ENCODE peak calls at places on chromosomes 3 and 15, in nine cellular contexts. One of them, this sample, is unnamed.

GRCh38 chr15:90838066-90838465 is 30.3 kb upstream of the FURIN start:
- DNase-seq in A549: no peak
- DNase-seq in T-helper 1 cell: peak
- DNase-seq in HTR-8/SVneo: no peak
- DNase-seq in K562: no peak
- DNase-seq in H54: no peak
- DNase-seq in non-pigmented ciliary epithelial cell: no peak
- DNase-seq in Ammon's horn: no peak
- DNase-seq in H4: no peak
- DNase-seq in this sample: no peak

GRCh38 chr3:170614214-170614966 is 28.5 kb upstream of the SLC7A14 start:
- DNase-seq in HTR-8/SVneo: peak
- DNase-seq in Ammon's horn: no peak
- DNase-seq in A549: peak
- DNase-seq in T-helper 1 cell: no peak
- DNase-seq in H54: peak
- DNase-seq in H4: peak
- DNase-seq in non-pigmented ciliary epithelial cell: peak
- DNase-seq in K562: no peak
- DNase-seq in this sample: peak

GRCh38 chr15:92023971-92024370 is 170.5 kb downstream of the SLCO3A1 start:
- DNase-seq in HTR-8/SVneo: no peak
- DNase-seq in Ammon's horn: no peak
- DNase-seq in A549: no peak
- DNase-seq in H4: no peak
- DNase-seq in T-helper 1 cell: no peak
- DNase-seq in non-pigmented ciliary epithelial cell: no peak
- DNase-seq in K562: no peak
- DNase-seq in H54: no peak
- DNase-seq in this sample: no peak

GRCh38 chr3:32018723-32019564 is 37.4 kb downstream of the ZNF860 start:
- DNase-seq in T-helper 1 cell: no peak
- DNase-seq in H54: peak
- DNase-seq in K562: peak
- DNase-seq in H4: peak
- DNase-seq in Ammon's horn: peak
- DNase-seq in A549: peak
- DNase-seq in HTR-8/SVneo: peak
- DNase-seq in non-pigmented ciliary epithelial cell: no peak
- DNase-seq in this sample: peak

GRCh38 chr15:99132584-99133287 is 27.9 kb downstream of the SYNM start:
- DNase-seq in HTR-8/SVneo: no peak
- DNase-seq in H4: no peak
- DNase-seq in Ammon's horn: no peak
- DNase-seq in A549: no peak
- DNase-seq in non-pigmented ciliary epithelial cell: no peak
- DNase-seq in K562: no peak
- DNase-seq in T-helper 1 cell: no peak
- DNase-seq in H54: no peak
- DNase-seq in this sample: no peak

GRCh38 chr3:115292677-115293076 is 145.6 kb upstream of the ZBTB20 start:
- DNase-seq in Ammon's horn: no peak
- DNase-seq in A549: no peak
- DNase-seq in H4: no peak
- DNase-seq in K562: no peak
- DNase-seq in non-pigmented ciliary epithelial cell: no peak
- DNase-seq in T-helper 1 cell: no peak
- DNase-seq in HTR-8/SVneo: no peak
- DNase-seq in H54: no peak
- DNase-seq in this sample: no peak

GRCh38 chr3:19899264-19899663 is 34.8 kb downstream of the EFHB start:
- DNase-seq in HTR-8/SVneo: no peak
- DNase-seq in H4: no peak
- DNase-seq in A549: no peak
- DNase-seq in non-pigmented ciliary epithelial cell: no peak
- DNase-seq in T-helper 1 cell: no peak
- DNase-seq in Ammon's horn: no peak
- DNase-seq in H54: no peak
- DNase-seq in K562: no peak
- DNase-seq in this sample: no peak

GRCh38 chr3:3798641-3799113 is 554 bp upstream of the LRRN1 start:
- DNase-seq in A549: no peak
- DNase-seq in K562: no peak
- DNase-seq in non-pigmented ciliary epithelial cell: no peak
- DNase-seq in H54: no peak
- DNase-seq in T-helper 1 cell: no peak
- DNase-seq in H4: no peak
- DNase-seq in Ammon's horn: peak
- DNase-seq in HTR-8/SVneo: no peak
- DNase-seq in this sample: no peak

GRCh38 chr3:20039765-20040475 is at the start of gene KAT2B:
- DNase-seq in Ammon's horn: peak
- DNase-seq in H54: peak
- DNase-seq in K562: peak
- DNase-seq in non-pigmented ciliary epithelial cell: no peak
- DNase-seq in T-helper 1 cell: peak
- DNase-seq in A549: peak
- DNase-seq in H4: no peak
- DNase-seq in HTR-8/SVneo: peak
- DNase-seq in this sample: peak

GRCh38 chr3:126127904-126128303 is 44.0 kb upstream of the SLC41A3 start:
- DNase-seq in HTR-8/SVneo: no peak
- DNase-seq in T-helper 1 cell: no peak
- DNase-seq in H54: no peak
- DNase-seq in K562: no peak
- DNase-seq in non-pigmented ciliary epithelial cell: no peak
- DNase-seq in A549: no peak
- DNase-seq in H4: no peak
- DNase-seq in Ammon's horn: no peak
- DNase-seq in this sample: no peak

GRCh38 chr3:47011371-47011770 is 31.9 kb downstream of the NBEAL2 start:
- DNase-seq in H4: no peak
- DNase-seq in HTR-8/SVneo: no peak
- DNase-seq in Ammon's horn: no peak
- DNase-seq in A549: no peak
- DNase-seq in K562: no peak
- DNase-seq in non-pigmented ciliary epithelial cell: no peak
- DNase-seq in T-helper 1 cell: no peak
- DNase-seq in H54: no peak
- DNase-seq in this sample: no peak

GRCh38 chr15:74226761-74227540 is 9.2 kb upstream of the CCDC33 start:
- DNase-seq in A549: no peak
- DNase-seq in T-helper 1 cell: no peak
- DNase-seq in K562: no peak
- DNase-seq in Ammon's horn: no peak
- DNase-seq in HTR-8/SVneo: no peak
- DNase-seq in non-pigmented ciliary epithelial cell: no peak
- DNase-seq in H4: no peak
- DNase-seq in H54: no peak
- DNase-seq in this sample: peak

GRCh38 chr15:85318048-85318731 is 62.2 kb upstream of the AKAP13 start:
- DNase-seq in K562: no peak
- DNase-seq in Ammon's horn: no peak
- DNase-seq in H4: peak
- DNase-seq in non-pigmented ciliary epithelial cell: peak
- DNase-seq in H54: no peak
- DNase-seq in A549: peak
- DNase-seq in HTR-8/SVneo: peak
- DNase-seq in T-helper 1 cell: no peak
- DNase-seq in this sample: peak

GRCh38 chr3:41265823-41266273 is 66.5 kb downstream of the CTNNB1 start:
- DNase-seq in T-helper 1 cell: no peak
- DNase-seq in non-pigmented ciliary epithelial cell: peak
- DNase-seq in HTR-8/SVneo: peak
- DNase-seq in H54: no peak
- DNase-seq in K562: no peak
- DNase-seq in Ammon's horn: no peak
- DNase-seq in A549: no peak
- DNase-seq in H4: peak
- DNase-seq in this sample: peak

GRCh38 chr3:173742491-173742890 is 344.9 kb downstream of the NLGN1 start:
- DNase-seq in A549: no peak
- DNase-seq in HTR-8/SVneo: no peak
- DNase-seq in non-pigmented ciliary epithelial cell: no peak
- DNase-seq in K562: no peak
- DNase-seq in H54: no peak
- DNase-seq in Ammon's horn: no peak
- DNase-seq in T-helper 1 cell: no peak
- DNase-seq in H4: no peak
- DNase-seq in this sample: no peak

GRCh38 chr3:63993653-63994079 is 29.6 kb downstream of the PSMD6 start:
- DNase-seq in non-pigmented ciliary epithelial cell: no peak
- DNase-seq in HTR-8/SVneo: peak
- DNase-seq in H54: peak
- DNase-seq in H4: peak
- DNase-seq in A549: peak
- DNase-seq in Ammon's horn: peak
- DNase-seq in K562: peak
- DNase-seq in T-helper 1 cell: peak
- DNase-seq in this sample: peak

GRCh38 chr15:66679043-66679656 is 22.9 kb upstream of the SMAD6 start:
- DNase-seq in A549: no peak
- DNase-seq in H4: no peak
- DNase-seq in H54: no peak
- DNase-seq in non-pigmented ciliary epithelial cell: no peak
- DNase-seq in T-helper 1 cell: no peak
- DNase-seq in K562: no peak
- DNase-seq in HTR-8/SVneo: no peak
- DNase-seq in Ammon's horn: no peak
- DNase-seq in this sample: no peak

GRCh38 chr15:51991141-51991540 is 19.6 kb upstream of the LEO1 start:
- DNase-seq in K562: no peak
- DNase-seq in A549: no peak
- DNase-seq in non-pigmented ciliary epithelial cell: no peak
- DNase-seq in H4: no peak
- DNase-seq in H54: no peak
- DNase-seq in T-helper 1 cell: no peak
- DNase-seq in HTR-8/SVneo: no peak
- DNase-seq in Ammon's horn: no peak
- DNase-seq in this sample: no peak

GRCh38 chr3:157087398-157088132 is 72.4 kb downstream of the CCNL1 start:
- DNase-seq in HTR-8/SVneo: no peak
- DNase-seq in non-pigmented ciliary epithelial cell: no peak
- DNase-seq in H54: no peak
- DNase-seq in A549: no peak
- DNase-seq in H4: no peak
- DNase-seq in T-helper 1 cell: no peak
- DNase-seq in K562: no peak
- DNase-seq in Ammon's horn: no peak
- DNase-seq in this sample: peak

GRCh38 chr15:68609618-68610017 is 30.8 kb downstream of the CORO2B start:
- DNase-seq in A549: no peak
- DNase-seq in H4: no peak
- DNase-seq in non-pigmented ciliary epithelial cell: no peak
- DNase-seq in K562: no peak
- DNase-seq in T-helper 1 cell: no peak
- DNase-seq in HTR-8/SVneo: no peak
- DNase-seq in H54: no peak
- DNase-seq in Ammon's horn: peak
- DNase-seq in this sample: no peak

GRCh38 chr3:4899654-4900236 is 79.5 kb upstream of the BHLHE40 start:
- DNase-seq in H4: no peak
- DNase-seq in T-helper 1 cell: no peak
- DNase-seq in Ammon's horn: no peak
- DNase-seq in HTR-8/SVneo: no peak
- DNase-seq in K562: no peak
- DNase-seq in A549: no peak
- DNase-seq in H54: no peak
- DNase-seq in non-pigmented ciliary epithelial cell: no peak
- DNase-seq in this sample: no peak

GRCh38 chr3:7745711-7746110 is 755.9 kb upstream of the LMCD1 start:
- DNase-seq in K562: no peak
- DNase-seq in non-pigmented ciliary epithelial cell: no peak
- DNase-seq in H54: no peak
- DNase-seq in Ammon's horn: no peak
- DNase-seq in H4: no peak
- DNase-seq in T-helper 1 cell: no peak
- DNase-seq in A549: no peak
- DNase-seq in HTR-8/SVneo: no peak
- DNase-seq in this sample: no peak

GRCh38 chr3:140695361-140696061 is 17.6 kb downstream of the TRIM42 start:
- DNase-seq in A549: no peak
- DNase-seq in non-pigmented ciliary epithelial cell: no peak
- DNase-seq in HTR-8/SVneo: no peak
- DNase-seq in K562: no peak
- DNase-seq in T-helper 1 cell: no peak
- DNase-seq in H4: no peak
- DNase-seq in H54: no peak
- DNase-seq in Ammon's horn: no peak
- DNase-seq in this sample: peak

GRCh38 chr15:41543521-41543870 is 561 bp downstream of the RPAP1 start:
- DNase-seq in A549: no peak
- DNase-seq in non-pigmented ciliary epithelial cell: no peak
- DNase-seq in H4: no peak
- DNase-seq in T-helper 1 cell: no peak
- DNase-seq in HTR-8/SVneo: no peak
- DNase-seq in H54: no peak
- DNase-seq in Ammon's horn: no peak
- DNase-seq in K562: no peak
- DNase-seq in this sample: no peak

GRCh38 chr3:13596426-13597205 is 47.7 kb downstream of the FBLN2 start:
- DNase-seq in H4: no peak
- DNase-seq in Ammon's horn: no peak
- DNase-seq in T-helper 1 cell: no peak
- DNase-seq in H54: no peak
- DNase-seq in non-pigmented ciliary epithelial cell: no peak
- DNase-seq in K562: no peak
- DNase-seq in HTR-8/SVneo: no peak
- DNase-seq in A549: no peak
- DNase-seq in this sample: no peak

GRCh38 chr15:47288794-47289193 is 428.5 kb upstream of the SEMA6D start:
- DNase-seq in HTR-8/SVneo: no peak
- DNase-seq in H4: no peak
- DNase-seq in A549: no peak
- DNase-seq in non-pigmented ciliary epithelial cell: no peak
- DNase-seq in H54: no peak
- DNase-seq in Ammon's horn: no peak
- DNase-seq in T-helper 1 cell: no peak
- DNase-seq in K562: no peak
- DNase-seq in this sample: no peak